ENCODE peak calls at places on chromosomes 11 and 22, in four cellular contexts. V is K562, P is GM12878, F is HepG2. R is an unnamed sample.
A peak's percentile ranks its signal among the peaks of the same experiment; 100 is the strongest.

GRCh38 chr11:125626381-125626950 is 1.5 kb downstream of the CHEK1 start:
- DNase-seq in V (no peak), P (peak; percentile 36), F (peak; percentile 79), R (no peak)

GRCh38 chr11:112100457-112100856 is 13.8 kb downstream of the SDHD start:
- DNase-seq in V (no peak), P (no peak), F (no peak), R (no peak)

GRCh38 chr22:20615533-20616450 is 108.4 kb downstream of the MED15 start:
- DNase-seq in V (no peak), P (no peak), F (no peak), R (no peak)

GRCh38 chr11:106286881-106287504 is 209.5 kb downstream of the AASDHPPT start:
- DNase-seq in V (no peak), P (no peak), F (no peak), R (no peak)

GRCh38 chr11:107819361-107820014 is 39.1 kb downstream of the SLC35F2 start:
- DNase-seq in V (no peak), P (no peak), F (no peak), R (no peak)

GRCh38 chr11:46176421-46176820 is 55.2 kb upstream of the PHF21A start:
- DNase-seq in V (no peak), P (no peak), F (no peak), R (no peak)

GRCh38 chr22:43437871-43438475 is 26.2 kb downstream of the MPPED1 start:
- DNase-seq in V (no peak), P (no peak), F (no peak), R (no peak)

GRCh38 chr11:59901306-59901705 is 22.7 kb downstream of the OOSP3 start:
- DNase-seq in V (peak; percentile 28), P (no peak), F (no peak), R (no peak)

GRCh38 chr11:65558002-65558784 is at the start of gene LTBP3:
- DNase-seq in V (peak; percentile 90), P (no peak), F (peak; percentile 68), R (peak; percentile 67)

GRCh38 chr11:130520231-130520630 is 71.8 kb downstream of the ADAMTS15 start:
- DNase-seq in V (no peak), P (no peak), F (no peak), R (no peak)

GRCh38 chr11:2387266-2387982 is 10.3 kb downstream of the CD81 start:
- DNase-seq in V (no peak), P (no peak), F (no peak), R (no peak)

GRCh38 chr22:17477401-17477833 is 85.9 kb upstream of the SLC25A18 start:
- DNase-seq in V (no peak), P (no peak), F (no peak), R (peak; percentile 48)

GRCh38 chr11:68352591-68352990 is 40.2 kb downstream of the LRP5 start:
- DNase-seq in V (no peak), P (no peak), F (no peak), R (no peak)

GRCh38 chr11:12835286-12835685 is 161.1 kb downstream of the TEAD1 start:
- DNase-seq in V (no peak), P (no peak), F (no peak), R (no peak)

GRCh38 chr11:66337103-66337899 is 1.1 kb upstream of the RIN1 start:
- DNase-seq in V (no peak), P (no peak), F (no peak), R (no peak)

GRCh38 chr11:76665921-76666351 is 4.6 kb downstream of the LRRC32 start:
- DNase-seq in V (no peak), P (no peak), F (no peak), R (no peak)

GRCh38 chr11:59678813-59679165 is 10.0 kb upstream of the PATL1 start:
- DNase-seq in V (no peak), P (no peak), F (no peak), R (no peak)

GRCh38 chr11:64607381-64608259 is 16.6 kb downstream of the SLC22A12 start:
- DNase-seq in V (no peak), P (no peak), F (no peak), R (no peak)

GRCh38 chr11:111870522-111870886 is 877 bp downstream of the ALG9 start:
- DNase-seq in V (no peak), P (peak; percentile 17), F (no peak), R (no peak)

GRCh38 chr11:72693271-72693968 is 19.2 kb upstream of the PDE2A start:
- DNase-seq in V (no peak), P (no peak), F (no peak), R (no peak)

GRCh38 chr11:63769044-63769718 is 606 bp upstream of the ZFTA start:
- DNase-seq in V (peak; percentile 64), P (no peak), F (no peak), R (peak; percentile 52)

GRCh38 chr11:131198646-131199285 is 171.6 kb upstream of the NTM start:
- DNase-seq in V (no peak), P (no peak), F (no peak), R (no peak)

GRCh38 chr11:61766353-61766841 is 14.0 kb downstream of the MYRF start:
- DNase-seq in V (no peak), P (no peak), F (no peak), R (no peak)
- TF ChIP-seq TARDBP in V (no peak), P (no peak), F (no peak), R (no peak)

GRCh38 chr11:122705396-122705795 is 49.9 kb downstream of the UBASH3B start:
- DNase-seq in V (no peak), P (no peak), F (no peak), R (no peak)

GRCh38 chr11:122706261-122706660 is 50.7 kb downstream of the UBASH3B start:
- DNase-seq in V (no peak), P (no peak), F (peak; percentile 88), R (no peak)

GRCh38 chr11:122700676-122701075 is 45.2 kb downstream of the UBASH3B start:
- DNase-seq in V (no peak), P (no peak), F (no peak), R (no peak)

GRCh38 chr11:122706689-122707088 is 51.2 kb downstream of the UBASH3B start:
- DNase-seq in V (no peak), P (no peak), F (peak; percentile 77), R (no peak)

GRCh38 chr11:122703541-122704272 is 48.2 kb downstream of the UBASH3B start:
- DNase-seq in V (no peak), P (no peak), F (no peak), R (no peak)
- TF ChIP-seq FOXK2 in V (no peak), P (no peak), F (no peak), R (no peak)

DNA sequence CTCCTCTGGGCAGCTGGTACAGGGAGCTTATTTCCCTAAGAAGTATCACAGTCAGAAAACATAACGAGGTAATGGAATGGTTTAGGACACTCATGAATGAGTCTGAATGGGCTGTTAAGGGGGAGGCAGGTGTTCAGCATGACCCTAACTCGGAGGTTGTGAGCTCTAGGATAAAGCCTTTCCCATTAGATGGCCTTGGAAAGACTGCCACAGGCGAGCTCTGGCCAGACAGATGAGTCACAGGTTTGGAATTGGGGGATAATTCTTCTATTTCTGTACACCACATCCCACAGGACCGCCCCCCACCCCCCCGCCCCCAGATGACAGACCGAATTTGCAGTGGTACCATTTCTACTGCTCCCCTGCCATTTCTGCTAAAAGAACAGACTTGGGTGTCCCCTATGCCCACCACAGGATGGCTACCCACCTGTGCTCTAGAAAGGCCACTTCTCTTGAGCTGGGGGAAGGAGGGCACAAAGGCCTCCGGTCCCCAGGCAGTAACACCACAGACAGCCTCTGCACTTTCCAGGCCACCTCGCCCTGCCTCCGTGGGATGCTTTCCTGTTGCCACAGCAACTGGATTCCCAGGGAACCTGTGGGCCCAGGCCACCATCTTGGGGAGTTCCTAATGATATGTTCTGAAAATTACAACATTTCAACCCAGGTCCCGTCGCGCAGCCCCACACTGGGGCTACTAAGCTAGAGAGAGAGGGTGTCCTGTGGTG is 76.7 kb downstream of the TRIM29 start:
- DNase-seq in V (no peak), P (no peak), F (no peak), R (no peak)
- TF ChIP-seq TARDBP in V (no peak), P (no peak), F (no peak), R (no peak)

DNA sequence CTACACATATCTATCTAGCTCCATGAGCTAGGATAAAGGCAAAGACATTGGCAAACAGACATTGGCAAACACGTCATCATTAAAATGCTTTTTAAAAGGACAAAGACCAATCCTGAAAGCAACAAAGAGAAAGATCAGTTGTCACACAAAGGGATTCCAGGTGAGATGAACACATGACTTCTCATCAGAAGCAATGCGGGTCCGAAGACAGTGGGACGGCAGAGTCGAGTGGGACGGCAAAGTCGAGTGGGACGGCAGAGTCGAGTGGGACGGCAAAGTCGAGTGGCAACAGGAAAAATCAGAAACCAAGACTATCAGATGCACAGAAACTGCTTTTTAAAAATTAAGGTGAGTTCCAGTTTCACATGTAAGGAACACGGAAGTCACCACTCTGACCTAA is 609.5 kb downstream of the BRD1 start:
- DNase-seq in V (no peak), P (no peak), F (no peak), R (no peak)
- TF ChIP-seq FOXK2 in V (no peak), P (no peak), F (no peak), R (no peak)

GRCh38 chr11:123194308-123195181 is 503 bp downstream of the CLMP start:
- DNase-seq in V (no peak), P (no peak), F (no peak), R (peak; percentile 53)
- TF ChIP-seq TARDBP in V (no peak), P (no peak), F (no peak), R (no peak)

GRCh38 chr11:39641749-39642148 is 1817.7 kb downstream of the LRRC4C start:
- DNase-seq in V (no peak), P (no peak), F (no peak), R (no peak)
- TF ChIP-seq FOXK2 in V (no peak), P (no peak), F (no peak), R (no peak)

R was measured in HEK293T.